ENCODE peak calls at places on chromosomes 13 and 19, in four cellular contexts. K, T, C and X are unnamed samples.

GRCh38 chr13:96822900-96823299 is 171.4 kb downstream of the OXGR1 start:
- DNase-seq in K (peak), T (peak), C (no peak), X (peak)

GRCh38 chr19:38684078-38684861 is 36.8 kb downstream of the ACTN4 start:
- DNase-seq in C (peak), K (peak), T (peak), X (peak)

GRCh38 chr19:44602071-44602470 is 11.3 kb upstream of the IGSF23 start:
- DNase-seq in K (peak), C (no peak), T (no peak), X (no peak)

GRCh38 chr13:60398949-60399589 is 2.0 kb downstream of the TDRD3 start:
- DNase-seq in T (peak), C (no peak), K (no peak), X (no peak)

GRCh38 chr19:19285723-19286122 is 12.6 kb upstream of the TM6SF2 start:
- DNase-seq in T (no peak), K (no peak), C (no peak), X (no peak)

GRCh38 chr13:110070046-110070445 is 236.9 kb downstream of the COL4A1 start:
- DNase-seq in C (no peak), T (no peak), K (no peak), X (no peak)

GRCh38 chr13:109163052-109163413 is 533.6 kb downstream of the MYO16 start:
- DNase-seq in T (no peak), C (no peak), K (no peak), X (no peak)

GRCh38 chr13:39612023-39612637 is 9.1 kb upstream of the LHFPL6 start:
- DNase-seq in K (peak), C (peak), T (peak), X (peak)

GRCh38 chr13:84946144-84946543 is 853.1 kb downstream of the SLITRK6 start:
- DNase-seq in C (no peak), T (no peak), K (no peak), X (no peak)

GRCh38 chr13:83229574-83230300 is 652.5 kb downstream of the SLITRK1 start:
- DNase-seq in K (no peak), C (no peak), T (no peak), X (no peak)

GRCh38 chr13:24672141-24673132 is 7.8 kb upstream of the ATP12A start:
- DNase-seq in T (no peak), K (no peak), C (no peak), X (no peak)

GRCh38 chr13:40402931-40403412 is 263.5 kb downstream of the FOXO1 start:
- DNase-seq in K (peak), T (no peak), C (peak), X (no peak)

GRCh38 chr19:18122860-18123795 is 25.6 kb downstream of the MAST3 start:
- DNase-seq in C (no peak), K (no peak), T (no peak), X (no peak)

GRCh38 chr13:79874396-79875360 is 393.7 kb downstream of the NDFIP2 start:
- DNase-seq in K (no peak), T (no peak), C (no peak), X (no peak)

GRCh38 chr13:98905199-98905598 is 72.7 kb downstream of the DOCK9 start:
- DNase-seq in T (no peak), C (no peak), K (no peak), X (no peak)

GRCh38 chr19:29289020-29289419 is 76.1 kb upstream of the UQCRFS1 start:
- DNase-seq in T (no peak), C (no peak), K (no peak), X (no peak)

GRCh38 chr13:110394371-110394841 is 87.3 kb downstream of the COL4A2 start:
- DNase-seq in C (no peak), K (no peak), T (no peak), X (no peak)

GRCh38 chr19:4233282-4233853 is 4.0 kb downstream of the EBI3 start:
- DNase-seq in K (peak), T (peak), C (no peak), X (peak)
- TF ChIP-seq CTCF in K (peak), T (peak), C (peak), X (peak)

GRCh38 chr13:21719463-21719862 is 48.6 kb downstream of the FGF9 start:
- DNase-seq in C (no peak), T (no peak), K (no peak), X (no peak)
- H3K4me3 ChIP-seq in C (no peak), T (no peak), K (no peak), X (no peak)

GRCh38 chr19:14562660-14563589 is 8.9 kb downstream of the NDUFB7 start:
- DNase-seq in K (no peak), C (no peak), T (no peak), X (no peak)
- TF ChIP-seq CTCF in K (no peak), C (no peak), T (no peak), X (no peak)

DNA sequence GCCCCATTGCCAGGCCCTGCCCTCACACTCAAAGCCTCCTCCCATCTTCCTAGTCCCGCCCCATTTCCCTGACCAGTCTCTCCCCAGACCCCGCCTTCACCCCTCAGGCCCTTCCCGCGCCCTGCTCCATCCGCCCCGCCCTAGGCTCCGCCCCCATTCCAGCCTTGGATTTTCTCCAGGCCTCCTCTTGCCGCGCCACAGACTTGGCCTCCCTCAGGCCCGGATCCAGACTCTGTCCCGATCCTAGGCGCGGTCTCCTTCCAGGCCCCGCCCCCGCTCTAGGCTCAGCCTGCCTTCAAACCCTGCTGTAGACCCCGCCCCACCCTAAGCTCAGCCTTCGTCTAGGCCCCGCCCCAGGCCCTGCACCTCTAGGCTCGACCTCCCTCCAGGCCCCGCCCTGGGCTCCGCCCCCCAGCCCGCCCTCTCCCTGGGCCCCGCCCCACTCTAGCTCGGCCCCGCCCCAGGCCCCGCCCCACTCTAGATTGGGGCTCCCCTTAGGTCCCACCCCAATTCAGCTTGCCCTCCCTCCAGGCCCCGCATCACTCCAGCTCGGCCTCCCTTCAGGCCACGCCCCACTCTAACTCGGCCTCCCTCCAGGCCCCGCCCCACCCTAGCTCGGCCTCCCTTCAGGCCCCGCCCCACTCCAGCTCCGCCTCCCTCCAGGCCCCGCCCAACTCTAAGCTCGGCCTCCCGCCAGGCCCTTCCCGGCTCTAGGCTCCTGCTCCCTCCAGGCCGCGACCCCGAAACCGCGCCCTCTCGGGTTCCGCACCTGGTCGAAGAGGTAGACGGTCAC is 18.5 kb downstream of the LMTK3 start:
- DNase-seq in C (peak), K (peak), T (peak), X (peak)
- H3K4me3 ChIP-seq in C (peak), K (peak), T (peak), X (no peak)

GRCh38 chr19:13859361-13859880 is 17.5 kb upstream of the NANOS3 start:
- DNase-seq in C (no peak), K (no peak), T (no peak), X (no peak)
- TF ChIP-seq CTCF in C (no peak), K (no peak), T (peak), X (no peak)

DNA sequence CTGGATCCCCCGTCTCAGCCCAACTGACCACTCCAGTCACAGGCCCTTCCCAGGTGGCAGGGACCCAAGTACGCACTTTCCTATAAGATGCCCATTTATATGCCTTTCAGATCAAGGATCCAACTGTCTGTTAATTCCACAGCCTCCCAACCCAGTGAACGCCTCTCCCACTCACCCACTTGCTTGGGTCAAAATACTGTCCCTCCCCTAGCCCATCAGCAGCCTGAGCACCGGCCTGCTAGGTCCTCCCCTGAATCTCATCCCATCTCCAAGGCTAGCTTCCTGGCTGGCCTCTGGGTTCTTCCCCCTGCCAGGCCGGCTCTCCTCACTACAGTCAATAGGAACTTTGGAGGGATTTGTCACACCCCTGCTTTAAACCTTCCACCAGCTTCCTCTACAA is 1.9 kb downstream of the UBE2S start:
- DNase-seq in K (no peak), C (no peak), T (no peak), X (no peak)
- H3K4me3 ChIP-seq in K (no peak), C (peak), T (peak), X (peak)

GRCh38 chr13:101202590-101202989 is 213.7 kb downstream of the NALCN start:
- DNase-seq in C (no peak), K (peak), T (no peak), X (no peak)
- TF ChIP-seq CTCF in C (no peak), K (peak), T (no peak), X (no peak)